ENCODE peak calls at places on chromosome 15, in six cellular contexts. I is IMR-90, Y is adrenal gland, U is esophagus squamous epithelium, E is ovary, W is stomach. P is an unnamed sample. For H3K4me1, the result is how much of the 10 kb centered on the place peaks cover.

GRCh38 chr15:31034152-31034551 is 42.7 kb upstream of the MTMR10 start:
- DNase-seq in Y (no peak), E (no peak), U (no peak), I (peak), W (no peak), P (no peak)

GRCh38 chr15:90264649-90265048 is 823 bp upstream of the NGRN start:
- DNase-seq in U (no peak), Y (no peak), E (no peak), I (no peak), W (peak), P (no peak)

GRCh38 chr15:42608767-42609488 is 33.5 kb downstream of the STARD9 start:
- DNase-seq in W (no peak), E (no peak), I (no peak), Y (no peak), U (no peak), P (no peak)

GRCh38 chr15:74780983-74781672 is 752 bp upstream of the CSK start:
- DNase-seq in Y (no peak), E (no peak), W (no peak), I (peak), U (no peak), P (no peak)

GRCh38 chr15:29518442-29518841 is 248.8 kb upstream of the NSMCE3 start:
- DNase-seq in I (no peak), U (no peak), E (no peak), Y (no peak), W (no peak), P (no peak)

GRCh38 chr15:82768414-82769081 is 37.3 kb downstream of the FSD2 start:
- DNase-seq in U (no peak), E (no peak), W (no peak), Y (no peak), I (peak), P (no peak)

GRCh38 chr15:85676332-85676731 is 118.4 kb downstream of the KLHL25 start:
- DNase-seq in W (no peak), U (no peak), Y (no peak), E (no peak), I (no peak), P (no peak)

GRCh38 chr15:36358094-36358961 is 221.1 kb upstream of the CDIN1 start:
- DNase-seq in U (no peak), W (no peak), Y (no peak), E (no peak), I (peak), P (no peak)

GRCh38 chr15:64749999-64750657 is 25.3 kb downstream of the RBPMS2 start:
- DNase-seq in U (no peak), Y (no peak), E (no peak), I (peak), W (no peak), P (no peak)

GRCh38 chr15:92809064-92809879 is 90.9 kb upstream of the CHD2 start:
- DNase-seq in W (peak), U (peak), Y (peak), I (peak), E (peak), P (peak)

GRCh38 chr15:89370120-89371077 is 35.8 kb upstream of the POLG start:
- DNase-seq in E (no peak), Y (no peak), I (no peak), W (no peak), U (no peak), P (no peak)

GRCh38 chr15:73328986-73329385 is 39.8 kb downstream of the HCN4 start:
- DNase-seq in E (no peak), I (no peak), Y (no peak), U (no peak), W (no peak), P (no peak)

GRCh38 chr15:29086001-29086400 is 183.6 kb downstream of the NSMCE3 start:
- DNase-seq in W (no peak), E (no peak), U (no peak), I (no peak), Y (no peak), P (no peak)

GRCh38 chr15:42010434-42010833 is 10.4 kb downstream of the PLA2G4E start:
- DNase-seq in E (no peak), W (no peak), U (no peak), Y (no peak), I (no peak), P (no peak)

GRCh38 chr15:100338971-100339444 is 2.8 kb downstream of the ADAMTS17 start:
- DNase-seq in W (peak), E (peak), Y (peak), U (no peak), I (peak), P (peak)

GRCh38 chr15:43977072-43977884 is 150.5 kb downstream of the WDR76 start:
- DNase-seq in Y (no peak), U (no peak), E (no peak), W (no peak), I (no peak), P (no peak)

GRCh38 chr15:65887565-65887964 is 18.3 kb downstream of the RAB11A start:
- DNase-seq in W (no peak), I (no peak), U (no peak), E (no peak), Y (no peak), P (no peak)

GRCh38 chr15:25173241-25174028 is 218.6 kb downstream of the SNRPN start:
- DNase-seq in W (peak), U (no peak), E (peak), I (no peak), Y (no peak), P (peak)

GRCh38 chr15:86611392-86612040 is 531.8 kb downstream of the AGBL1 start:
- DNase-seq in E (no peak), U (no peak), I (no peak), W (no peak), Y (no peak), P (no peak)

GRCh38 chr15:99057697-99058420 is 47.0 kb upstream of the SYNM start:
- DNase-seq in W (no peak), E (peak), I (no peak), Y (no peak), U (no peak), P (no peak)
- TF ChIP-seq POLR2A in W (no peak), E (no peak), I (no peak), Y (no peak), U (no peak), P (no peak)

GRCh38 chr15:51731549-51732267 is 5.7 kb downstream of the LYSMD2 start:
- DNase-seq in Y (no peak), U (no peak), W (peak), E (no peak), I (peak), P (no peak)
- H3K4me3 ChIP-seq in Y (no peak), U (peak), W (peak), E (peak), I (peak), P (peak)

GRCh38 chr15:60315878-60316277 is 81.9 kb downstream of the ANXA2 start:
- DNase-seq in I (no peak), U (no peak), Y (no peak), E (no peak), W (no peak), P (no peak)
- H3K4me1 ChIP-seq in I (under half), U (under half), Y (under half), E (under half), W (under half), P (under half)

DNA sequence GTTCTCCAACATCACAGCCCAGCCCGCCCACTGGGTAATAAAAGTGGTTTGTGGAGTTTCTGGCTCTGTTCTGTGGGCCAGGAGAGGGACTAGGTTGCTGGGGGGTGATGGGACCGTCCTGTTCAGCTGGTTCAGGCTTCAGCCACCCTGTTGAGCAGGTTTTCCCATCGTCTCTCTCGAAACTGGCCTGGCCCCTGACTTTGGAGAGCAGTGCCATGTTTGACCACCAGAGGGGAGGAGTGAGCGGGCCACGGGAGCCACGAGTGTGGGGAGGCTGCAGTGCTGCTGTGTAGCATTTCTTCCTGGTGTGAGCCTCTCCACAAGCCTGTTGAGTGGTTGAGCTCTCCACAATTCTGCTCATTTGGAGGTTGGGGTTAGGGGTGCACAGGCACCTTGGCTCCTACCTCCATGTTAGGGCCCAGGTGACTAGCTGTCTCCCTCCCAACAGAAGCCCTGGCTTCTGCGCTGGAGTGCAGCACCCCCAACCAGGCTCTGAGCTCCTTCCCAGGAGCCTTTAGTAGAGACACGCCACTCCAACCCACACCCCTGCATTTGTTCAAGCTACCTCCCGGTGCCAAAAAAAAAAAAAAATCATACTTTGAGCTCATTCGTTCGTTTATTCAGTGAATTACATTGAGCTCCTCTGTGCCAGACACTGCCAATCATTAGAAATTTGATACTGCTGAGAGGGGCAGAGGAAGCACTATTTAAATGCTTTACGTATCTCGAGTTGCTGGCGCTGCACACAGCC is 13.9 kb downstream of the SPINT1 start:
- DNase-seq in W (peak), E (peak), U (no peak), I (peak), Y (peak), P (peak)
- TF ChIP-seq POLR2A in W (no peak), E (no peak), U (no peak), I (no peak), Y (no peak), P (no peak)

P was measured in breast epithelium.